ENCODE peak calls at places on chromosomes 12 and 14, in five cellular contexts. One of them, this sample, is unnamed.
A peak's percentile ranks its signal among the peaks of the same experiment; 100 is the strongest.

GRCh38 chr12:124581299-124581698 is 13.9 kb upstream of the NCOR2 start:
- DNase-seq in uterus: no peak
- DNase-seq in GM23248: no peak
- DNase-seq in gastrocnemius medialis: no peak
- DNase-seq in A172: peak; percentile 54
- DNase-seq in this sample: no peak

GRCh38 chr14:63524537-63525155 is 18.5 kb downstream of the PPP2R5E start:
- DNase-seq in uterus: no peak
- DNase-seq in GM23248: no peak
- DNase-seq in gastrocnemius medialis: no peak
- DNase-seq in A172: no peak
- DNase-seq in this sample: peak; percentile 75

GRCh38 chr14:105419305-105420091 is at the start of gene MTA1:
- DNase-seq in uterus: no peak
- DNase-seq in GM23248: peak; percentile 74
- DNase-seq in gastrocnemius medialis: no peak
- DNase-seq in A172: no peak
- DNase-seq in this sample: peak; percentile 84

GRCh38 chr14:83170165-83170564 is 1636.5 kb upstream of the SEL1L start:
- DNase-seq in uterus: no peak
- DNase-seq in GM23248: no peak
- DNase-seq in gastrocnemius medialis: no peak
- DNase-seq in A172: no peak
- DNase-seq in this sample: no peak

GRCh38 chr12:41106315-41106714 is 81.8 kb upstream of the PDZRN4 start:
- DNase-seq in uterus: no peak
- DNase-seq in GM23248: no peak
- DNase-seq in gastrocnemius medialis: no peak
- DNase-seq in A172: no peak
- DNase-seq in this sample: no peak

GRCh38 chr14:96164861-96165490 is 39.7 kb upstream of the BDKRB2 start:
- DNase-seq in uterus: no peak
- DNase-seq in GM23248: no peak
- DNase-seq in gastrocnemius medialis: no peak
- DNase-seq in A172: no peak
- DNase-seq in this sample: no peak

GRCh38 chr12:49282302-49282701 is 12.6 kb upstream of the PRPH start:
- DNase-seq in uterus: no peak
- DNase-seq in GM23248: no peak
- DNase-seq in gastrocnemius medialis: no peak
- DNase-seq in A172: no peak
- DNase-seq in this sample: no peak

GRCh38 chr14:75240781-75241180 is 37.8 kb upstream of the FOS start:
- DNase-seq in uterus: no peak
- DNase-seq in GM23248: no peak
- DNase-seq in gastrocnemius medialis: no peak
- DNase-seq in A172: no peak
- DNase-seq in this sample: no peak

GRCh38 chr12:90959538-90960139 is 4.7 kb upstream of the CCER1 start:
- DNase-seq in uterus: peak; percentile 43
- DNase-seq in GM23248: peak; percentile 75
- DNase-seq in gastrocnemius medialis: no peak
- DNase-seq in A172: peak; percentile 26
- DNase-seq in this sample: no peak

GRCh38 chr14:104563742-104564615 is 15.6 kb upstream of the C14orf180 start:
- DNase-seq in uterus: peak; percentile 51
- DNase-seq in GM23248: peak; percentile 63
- DNase-seq in gastrocnemius medialis: no peak
- DNase-seq in A172: peak; percentile 32
- DNase-seq in this sample: peak; percentile 43

GRCh38 chr14:72679591-72680151 is 214.2 kb downstream of the DPF3 start:
- DNase-seq in uterus: no peak
- DNase-seq in GM23248: no peak
- DNase-seq in gastrocnemius medialis: no peak
- DNase-seq in A172: no peak
- DNase-seq in this sample: no peak

GRCh38 chr14:32939254-32940065 is 781 bp downstream of the NPAS3 start:
- DNase-seq in uterus: peak; percentile 80
- DNase-seq in GM23248: peak; percentile 86
- DNase-seq in gastrocnemius medialis: peak; percentile 63
- DNase-seq in A172: peak; percentile 65
- DNase-seq in this sample: peak; percentile 56

GRCh38 chr14:61498811-61499210 is 177.4 kb downstream of the PRKCH start:
- DNase-seq in uterus: no peak
- DNase-seq in GM23248: peak; percentile 71
- DNase-seq in gastrocnemius medialis: no peak
- DNase-seq in A172: no peak
- DNase-seq in this sample: no peak

GRCh38 chr14:38851109-38851508 is 251.9 kb downstream of the SEC23A start:
- DNase-seq in uterus: no peak
- DNase-seq in GM23248: no peak
- DNase-seq in gastrocnemius medialis: no peak
- DNase-seq in A172: no peak
- DNase-seq in this sample: no peak

GRCh38 chr12:69492739-69493138 is 22.6 kb downstream of the FRS2 start:
- DNase-seq in uterus: no peak
- DNase-seq in GM23248: no peak
- DNase-seq in gastrocnemius medialis: no peak
- DNase-seq in A172: no peak
- DNase-seq in this sample: no peak

GRCh38 chr14:65043893-65044595 is 57.3 kb downstream of the FNTB start:
- DNase-seq in uterus: no peak
- DNase-seq in GM23248: no peak
- DNase-seq in gastrocnemius medialis: no peak
- DNase-seq in A172: no peak
- DNase-seq in this sample: no peak

GRCh38 chr14:103688906-103689902 is 26.0 kb downstream of the XRCC3 start:
- DNase-seq in uterus: no peak
- DNase-seq in GM23248: peak; percentile 79
- DNase-seq in gastrocnemius medialis: no peak
- DNase-seq in A172: no peak
- DNase-seq in this sample: no peak

GRCh38 chr12:96241484-96242256 is 47.5 kb downstream of the ELK3 start:
- DNase-seq in uterus: peak; percentile 75
- DNase-seq in GM23248: peak; percentile 99
- DNase-seq in gastrocnemius medialis: no peak
- DNase-seq in A172: no peak
- DNase-seq in this sample: peak; percentile 86